ENCODE peak calls at places on chromosomes 1 and 21, in four cellular contexts. One of them, this sample, is unnamed.

GRCh38 chr1:221777434-221778072 is 35.7 kb upstream of the DUSP10 start:
- DNase-seq in H9: no peak
- DNase-seq in K562: no peak
- DNase-seq in colonic mucosa: no peak
- DNase-seq in this sample: no peak

GRCh38 chr1:92343061-92343460 is 44.2 kb downstream of the RPAP2 start:
- DNase-seq in H9: no peak
- DNase-seq in K562: no peak
- DNase-seq in colonic mucosa: no peak
- DNase-seq in this sample: no peak

GRCh38 chr1:157347508-157347907 is 204.8 kb downstream of the FCRL5 start:
- DNase-seq in H9: no peak
- DNase-seq in K562: no peak
- DNase-seq in colonic mucosa: no peak
- DNase-seq in this sample: no peak

GRCh38 chr21:44517175-44517899 is 22.7 kb downstream of the KRTAP10-1 start:
- DNase-seq in H9: peak
- DNase-seq in K562: peak
- DNase-seq in colonic mucosa: no peak
- DNase-seq in this sample: no peak

GRCh38 chr1:7616953-7617352 is 154.1 kb upstream of the VAMP3 start:
- DNase-seq in H9: no peak
- DNase-seq in K562: no peak
- DNase-seq in colonic mucosa: no peak
- DNase-seq in this sample: no peak

GRCh38 chr1:210288106-210288505 is 40.6 kb upstream of the HHAT start:
- DNase-seq in H9: no peak
- DNase-seq in K562: no peak
- DNase-seq in colonic mucosa: no peak
- DNase-seq in this sample: no peak

GRCh38 chr1:167331650-167332049 is 111.0 kb downstream of the POU2F1 start:
- DNase-seq in H9: no peak
- DNase-seq in K562: no peak
- DNase-seq in colonic mucosa: no peak
- DNase-seq in this sample: no peak

GRCh38 chr1:224092601-224093000 is 21.3 kb upstream of the FBXO28 start:
- DNase-seq in H9: no peak
- DNase-seq in K562: no peak
- DNase-seq in colonic mucosa: no peak
- DNase-seq in this sample: no peak

GRCh38 chr1:7108251-7108650 is 323.0 kb downstream of the CAMTA1 start:
- DNase-seq in H9: no peak
- DNase-seq in K562: no peak
- DNase-seq in colonic mucosa: no peak
- DNase-seq in this sample: no peak

GRCh38 chr21:46182548-46183336 is 1.5 kb downstream of the SPATC1L start:
- DNase-seq in H9: peak
- DNase-seq in K562: peak
- DNase-seq in colonic mucosa: peak
- DNase-seq in this sample: no peak

GRCh38 chr1:196372896-196373536 is 235.2 kb downstream of the KCNT2 start:
- DNase-seq in H9: no peak
- DNase-seq in K562: peak
- DNase-seq in colonic mucosa: no peak
- DNase-seq in this sample: peak

GRCh38 chr1:52707927-52708655 is 9.9 kb upstream of the COA7 start:
- DNase-seq in H9: no peak
- DNase-seq in K562: no peak
- DNase-seq in colonic mucosa: no peak
- DNase-seq in this sample: no peak

GRCh38 chr1:175877939-175878730 is 134.7 kb upstream of the TNR start:
- DNase-seq in H9: no peak
- DNase-seq in K562: no peak
- DNase-seq in colonic mucosa: no peak
- DNase-seq in this sample: no peak

GRCh38 chr1:84361796-84362195 is 36.5 kb upstream of the DNASE2B start:
- DNase-seq in H9: no peak
- DNase-seq in K562: no peak
- DNase-seq in colonic mucosa: no peak
- DNase-seq in this sample: no peak

GRCh38 chr1:75492011-75492410 is 118.9 kb downstream of the SLC44A5 start:
- DNase-seq in H9: no peak
- DNase-seq in K562: no peak
- DNase-seq in colonic mucosa: no peak
- DNase-seq in this sample: no peak

GRCh38 chr1:34790985-34791384 is 1.8 kb upstream of the GJA4 start:
- DNase-seq in H9: no peak
- DNase-seq in K562: no peak
- DNase-seq in colonic mucosa: no peak
- DNase-seq in this sample: no peak

GRCh38 chr1:90370696-90371095 is 346.4 kb downstream of the BARHL2 start:
- DNase-seq in H9: no peak
- DNase-seq in K562: no peak
- DNase-seq in colonic mucosa: no peak
- DNase-seq in this sample: no peak

GRCh38 chr21:32956257-32956656 is 69.5 kb upstream of the OLIG2 start:
- DNase-seq in H9: peak
- DNase-seq in K562: no peak
- DNase-seq in colonic mucosa: no peak
- DNase-seq in this sample: no peak

GRCh38 chr1:185062710-185063370 is 17.5 kb downstream of the RNF2 start:
- DNase-seq in H9: no peak
- DNase-seq in K562: no peak
- DNase-seq in colonic mucosa: no peak
- DNase-seq in this sample: no peak

GRCh38 chr1:101847608-101848007 is 149.1 kb downstream of the OLFM3 start:
- DNase-seq in H9: no peak
- DNase-seq in K562: no peak
- DNase-seq in colonic mucosa: no peak
- DNase-seq in this sample: no peak

GRCh38 chr1:197423006-197423405 is 155.0 kb downstream of the CRB1 start:
- DNase-seq in H9: no peak
- DNase-seq in K562: no peak
- DNase-seq in colonic mucosa: no peak
- DNase-seq in this sample: no peak

GRCh38 chr1:43379476-43379875 is 10.1 kb downstream of the MED8 start:
- DNase-seq in H9: no peak
- DNase-seq in K562: no peak
- DNase-seq in colonic mucosa: no peak
- DNase-seq in this sample: no peak

GRCh38 chr1:205232122-205232820 is 4.5 kb downstream of the TMCC2 start:
- DNase-seq in H9: no peak
- DNase-seq in K562: no peak
- DNase-seq in colonic mucosa: no peak
- DNase-seq in this sample: no peak

GRCh38 chr1:215104283-215104682 is 21.7 kb downstream of the KCNK2 start:
- DNase-seq in H9: no peak
- DNase-seq in K562: no peak
- DNase-seq in colonic mucosa: no peak
- DNase-seq in this sample: no peak

GRCh38 chr1:151944859-151945575 is 35.7 kb upstream of the THEM4 start:
- DNase-seq in H9: no peak
- DNase-seq in K562: no peak
- DNase-seq in colonic mucosa: no peak
- DNase-seq in this sample: no peak

GRCh38 chr1:158793604-158794003 is 12.6 kb upstream of the OR6N2 start:
- DNase-seq in H9: peak
- DNase-seq in K562: no peak
- DNase-seq in colonic mucosa: no peak
- DNase-seq in this sample: peak

GRCh38 chr1:89530690-89531089 is 6.1 kb downstream of the LRRC8B start:
- DNase-seq in H9: peak
- DNase-seq in K562: no peak
- DNase-seq in colonic mucosa: no peak
- DNase-seq in this sample: peak

GRCh38 chr1:55275976-55276375 is 60.8 kb upstream of the USP24 start:
- DNase-seq in H9: no peak
- DNase-seq in K562: peak
- DNase-seq in colonic mucosa: no peak
- DNase-seq in this sample: no peak

GRCh38 chr1:244302889-244303609 is 148.7 kb downstream of the ADSS2 start:
- DNase-seq in H9: no peak
- DNase-seq in K562: peak
- DNase-seq in colonic mucosa: peak
- DNase-seq in this sample: no peak

GRCh38 chr1:26500488-26501175 is 28.4 kb downstream of the HMGN2 start:
- DNase-seq in H9: peak
- DNase-seq in K562: peak
- DNase-seq in colonic mucosa: peak
- DNase-seq in this sample: peak

GRCh38 chr21:35643176-35643575 is 417.1 kb downstream of the SETD4 start:
- DNase-seq in H9: no peak
- DNase-seq in K562: no peak
- DNase-seq in colonic mucosa: no peak
- DNase-seq in this sample: no peak

GRCh38 chr1:245742891-245743290 is 588.1 kb downstream of the KIF26B start:
- DNase-seq in H9: no peak
- DNase-seq in K562: no peak
- DNase-seq in colonic mucosa: no peak
- DNase-seq in this sample: peak

GRCh38 chr21:39441502-39442475 is 3.8 kb downstream of the LCA5L start:
- DNase-seq in H9: no peak
- DNase-seq in K562: peak
- DNase-seq in colonic mucosa: no peak
- DNase-seq in this sample: peak

GRCh38 chr1:155324717-155325595 is 4.3 kb downstream of the RUSC1 start:
- DNase-seq in H9: peak
- DNase-seq in K562: peak
- DNase-seq in colonic mucosa: peak
- DNase-seq in this sample: peak

GRCh38 chr21:30582850-30583249 is 7.3 kb downstream of the KRTAP22-2 start:
- DNase-seq in H9: no peak
- DNase-seq in K562: no peak
- DNase-seq in colonic mucosa: no peak
- DNase-seq in this sample: peak

GRCh38 chr1:101293461-101294045 is 56.7 kb downstream of the S1PR1 start:
- DNase-seq in H9: no peak
- DNase-seq in K562: no peak
- DNase-seq in colonic mucosa: no peak
- DNase-seq in this sample: no peak

GRCh38 chr1:166977951-166978350 is 2.6 kb upstream of the ILDR2 start:
- DNase-seq in H9: no peak
- DNase-seq in K562: no peak
- DNase-seq in colonic mucosa: no peak
- DNase-seq in this sample: no peak

GRCh38 chr1:193014354-193014753 is 44.8 kb downstream of the UCHL5 start:
- DNase-seq in H9: no peak
- DNase-seq in K562: no peak
- DNase-seq in colonic mucosa: no peak
- DNase-seq in this sample: no peak

DNA sequence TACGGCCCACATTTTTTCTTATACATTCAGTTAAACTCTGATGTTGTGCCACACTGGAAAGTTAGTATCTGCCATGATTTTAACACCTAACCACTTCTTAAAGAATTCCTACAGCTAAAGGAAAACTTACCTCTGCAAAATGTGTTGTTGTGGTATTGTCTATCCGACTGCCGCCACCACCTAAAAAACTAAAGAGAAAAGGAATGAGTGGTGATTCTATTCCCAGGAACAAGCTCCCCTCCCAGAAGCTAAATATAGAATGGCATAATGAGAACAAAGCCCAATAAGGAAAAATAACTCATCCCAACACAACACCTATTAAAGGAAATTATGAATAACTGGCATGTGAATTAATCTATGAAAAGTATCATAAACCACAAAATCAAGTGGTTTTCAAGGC is 39.5 kb downstream of the RNF115 start:
- DNase-seq in H9: no peak
- DNase-seq in K562: no peak
- DNase-seq in colonic mucosa: no peak
- DNase-seq in this sample: no peak
- H3K9ac ChIP-seq in H9: no peak
- H3K9ac ChIP-seq in K562: no peak
- H3K9ac ChIP-seq in colonic mucosa: no peak
- H3K9ac ChIP-seq in this sample: no peak

DNA sequence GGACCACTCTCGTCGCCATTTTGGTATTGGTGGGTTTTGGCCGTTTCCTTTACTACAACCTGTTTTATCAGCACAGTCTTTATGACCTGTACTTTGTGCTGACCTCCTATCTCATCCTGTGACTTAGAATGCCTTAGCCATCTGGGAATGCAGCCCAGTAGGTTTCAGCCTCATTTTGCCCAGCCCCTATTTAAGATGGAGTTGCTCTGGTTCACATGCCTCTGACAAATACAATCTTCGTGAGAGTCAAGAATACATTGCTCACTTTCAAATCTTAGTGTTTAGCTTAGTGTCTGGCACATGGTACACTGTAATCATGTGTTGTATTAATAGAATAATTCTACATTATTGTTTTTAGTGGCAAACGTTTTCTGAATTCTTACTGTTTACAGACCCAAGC is 88.9 kb downstream of the BACH1 start:
- DNase-seq in H9: no peak
- DNase-seq in K562: no peak
- DNase-seq in colonic mucosa: no peak
- DNase-seq in this sample: no peak
- H3K9ac ChIP-seq in H9: no peak
- H3K9ac ChIP-seq in K562: no peak
- H3K9ac ChIP-seq in colonic mucosa: no peak
- H3K9ac ChIP-seq in this sample: no peak

GRCh38 chr1:165895451-165895871 is 68.0 kb downstream of the UCK2 start:
- DNase-seq in H9: no peak
- DNase-seq in K562: no peak
- DNase-seq in colonic mucosa: no peak
- DNase-seq in this sample: no peak

GRCh38 chr1:165893507-165893906 is 66.1 kb downstream of the UCK2 start:
- DNase-seq in H9: no peak
- DNase-seq in K562: no peak
- DNase-seq in colonic mucosa: no peak
- DNase-seq in this sample: no peak

GRCh38 chr1:165896277-165896676 is 68.9 kb downstream of the UCK2 start:
- DNase-seq in H9: no peak
- DNase-seq in K562: no peak
- DNase-seq in colonic mucosa: no peak
- DNase-seq in this sample: no peak

GRCh38 chr1:165892935-165893334 is 65.5 kb downstream of the UCK2 start:
- DNase-seq in H9: no peak
- DNase-seq in K562: no peak
- DNase-seq in colonic mucosa: no peak
- DNase-seq in this sample: no peak

GRCh38 chr1:165894591-165894990 is 67.2 kb downstream of the UCK2 start:
- DNase-seq in H9: peak
- DNase-seq in K562: no peak
- DNase-seq in colonic mucosa: no peak
- DNase-seq in this sample: no peak
- H3K9ac ChIP-seq in H9: no peak
- H3K9ac ChIP-seq in K562: no peak
- H3K9ac ChIP-seq in colonic mucosa: no peak
- H3K9ac ChIP-seq in this sample: no peak

DNA sequence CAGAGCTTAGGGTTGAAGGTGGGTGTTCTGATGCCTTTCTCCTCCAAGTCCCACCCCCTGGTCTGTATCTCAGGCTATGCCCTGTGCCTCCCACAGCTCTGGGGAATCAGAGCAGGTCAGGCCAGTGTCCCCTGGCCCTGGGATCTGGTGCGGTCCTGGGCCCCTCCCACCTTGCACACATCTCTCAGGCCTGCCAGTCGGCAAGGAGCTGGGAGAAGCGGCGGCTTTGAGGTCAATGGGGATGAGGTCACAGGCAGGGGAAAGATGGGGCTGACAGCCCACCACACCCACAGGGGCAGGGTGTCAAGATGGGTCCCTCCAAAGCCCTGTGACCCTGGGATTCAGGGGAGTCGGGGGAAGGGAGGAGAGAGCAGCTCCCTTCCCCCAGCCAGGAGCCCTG is 65.4 kb upstream of the CASZ1 start:
- DNase-seq in H9: no peak
- DNase-seq in K562: no peak
- DNase-seq in colonic mucosa: no peak
- DNase-seq in this sample: no peak
- H3K9ac ChIP-seq in H9: no peak
- H3K9ac ChIP-seq in K562: no peak
- H3K9ac ChIP-seq in colonic mucosa: no peak
- H3K9ac ChIP-seq in this sample: no peak